ENCODE peak calls at places on chromosomes 2 and 18, in six cellular contexts. L is GM12878, H is stomach, Y is HepG2, D is ovary, M is A549. W is an unnamed sample. For H3K4me1, the result is how much of the 10 kb centered on the place peaks cover.

GRCh38 chr2:201883559-201883958 is 77.2 kb downstream of the CDK15 start:
- DNase-seq in Y (no peak), M (no peak), D (no peak), H (no peak), L (no peak), W (no peak)

GRCh38 chr2:41827354-41827971 is 220.4 kb upstream of the PKDCC start:
- DNase-seq in M (peak), H (no peak), D (no peak), L (no peak), Y (peak), W (no peak)

GRCh38 chr2:201254331-201254730 is 6.0 kb upstream of the CASP8 start:
- DNase-seq in H (peak), D (no peak), M (peak), L (no peak), Y (peak), W (peak)

GRCh38 chr2:127381762-127382161 is 6.0 kb downstream of the MAP3K2 start:
- DNase-seq in M (no peak), Y (no peak), L (no peak), H (no peak), D (no peak), W (no peak)

GRCh38 chr2:113831156-113831555 is 58.7 kb upstream of the ACTR3 start:
- DNase-seq in Y (no peak), H (no peak), D (no peak), M (peak), L (no peak), W (no peak)

GRCh38 chr2:185628985-185629384 is 109.6 kb upstream of the FSIP2 start:
- DNase-seq in Y (peak), M (peak), L (no peak), H (no peak), D (no peak), W (peak)

GRCh38 chr2:39730685-39731302 is 48.3 kb downstream of the THUMPD2 start:
- DNase-seq in H (no peak), M (peak), Y (peak), D (no peak), L (no peak), W (no peak)

GRCh38 chr2:33292981-33293586 is 183.4 kb upstream of the RASGRP3 start:
- DNase-seq in M (no peak), Y (no peak), H (no peak), L (no peak), D (peak), W (no peak)

GRCh38 chr2:240523451-240524281 is 34.1 kb downstream of the ANKMY1 start:
- DNase-seq in Y (no peak), L (no peak), D (no peak), M (no peak), H (no peak), W (no peak)

GRCh38 chr18:63162271-63163014 is 157.1 kb downstream of the BCL2 start:
- DNase-seq in Y (no peak), M (no peak), D (no peak), H (peak), L (peak), W (peak)

GRCh38 chr2:150465703-150466569 is 21.5 kb downstream of the RND3 start:
- DNase-seq in L (no peak), H (no peak), M (no peak), Y (no peak), D (no peak), W (no peak)

GRCh38 chr18:74257083-74257482 is 34.7 kb downstream of the CYB5A start:
- DNase-seq in H (no peak), M (no peak), Y (no peak), L (no peak), D (no peak), W (no peak)

GRCh38 chr2:138421315-138421970 is 80.1 kb upstream of the SPOPL start:
- DNase-seq in H (no peak), M (peak), D (no peak), Y (peak), L (no peak), W (no peak)

GRCh38 chr2:230335461-230335863 is 8.5 kb downstream of the SP140L start:
- DNase-seq in H (no peak), M (no peak), L (no peak), D (no peak), Y (no peak), W (no peak)

GRCh38 chr2:178190938-178191910 is 3.1 kb upstream of the OSBPL6 start:
- DNase-seq in M (peak), L (no peak), H (no peak), Y (no peak), D (no peak), W (no peak)

GRCh38 chr18:47930086-47930843 is at the start of gene SMAD2:
- DNase-seq in D (peak), L (no peak), M (peak), H (peak), Y (peak), W (peak)

GRCh38 chr2:10514743-10515142 is 66.6 kb upstream of the ODC1 start:
- DNase-seq in D (no peak), H (no peak), L (no peak), Y (no peak), M (peak), W (no peak)

GRCh38 chr2:32925976-32926707 is 20.6 kb upstream of the LTBP1 start:
- DNase-seq in H (no peak), L (no peak), Y (no peak), D (no peak), M (no peak), W (no peak)

GRCh38 chr2:107730898-107731297 is 95.8 kb upstream of the RGPD4 start:
- DNase-seq in M (no peak), L (no peak), H (no peak), D (no peak), Y (no peak), W (no peak)

GRCh38 chr2:101706819-101707177 is 9.3 kb downstream of the MAP4K4 start:
- DNase-seq in L (peak), Y (no peak), M (no peak), D (no peak), H (no peak), W (no peak)

GRCh38 chr2:71674158-71674807 is 220.9 kb downstream of the DYSF start:
- DNase-seq in L (no peak), D (no peak), H (no peak), Y (no peak), M (no peak), W (no peak)

GRCh38 chr18:36786686-36787085 is 42.1 kb downstream of the TPGS2 start:
- DNase-seq in D (peak), H (no peak), M (peak), Y (peak), L (no peak), W (peak)

GRCh38 chr2:142872900-142873724 is 4.4 kb upstream of the KYNU start:
- DNase-seq in H (no peak), D (no peak), L (no peak), Y (peak), M (peak), W (no peak)

GRCh38 chr18:50092250-50092780 is 102.6 kb downstream of the MYO5B start:
- DNase-seq in L (no peak), M (no peak), Y (no peak), H (no peak), D (no peak), W (peak)

GRCh38 chr2:66575625-66576371 is 140.9 kb downstream of the MEIS1 start:
- DNase-seq in M (no peak), H (no peak), L (no peak), D (peak), Y (no peak), W (no peak)

GRCh38 chr2:234597576-234597861 is 100.6 kb upstream of the ARL4C start:
- DNase-seq in M (no peak), D (no peak), Y (no peak), H (no peak), L (no peak), W (no peak)

GRCh38 chr2:133287709-133288108 is 280.6 kb downstream of the NCKAP5 start:
- DNase-seq in M (no peak), L (no peak), H (no peak), Y (no peak), D (no peak), W (no peak)
- H3K27ac ChIP-seq in M (no peak), L (no peak), H (no peak), Y (no peak), D (no peak), W (no peak)

DNA sequence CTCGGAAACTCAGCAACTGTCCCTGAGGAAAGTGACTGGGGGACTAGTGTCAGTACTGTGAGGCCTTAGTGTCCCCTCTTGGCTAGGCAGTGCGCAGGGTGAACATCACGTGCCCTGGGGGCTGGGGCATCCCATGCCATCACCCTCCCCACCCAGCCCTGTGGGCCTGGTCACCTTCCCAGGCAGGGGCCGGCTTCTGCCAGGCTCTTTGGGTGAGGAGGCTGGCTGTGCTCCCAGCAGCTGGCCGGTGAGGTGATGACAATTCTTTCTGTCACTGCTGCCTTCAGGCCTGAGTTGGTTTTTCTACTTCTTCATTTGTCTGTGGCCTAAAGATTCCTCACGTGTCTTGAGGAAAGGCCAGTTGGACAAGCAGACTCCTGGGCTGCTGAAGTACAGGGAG is 180.8 kb downstream of the KLHL29 start:
- DNase-seq in D (no peak), Y (no peak), M (no peak), L (no peak), H (no peak), W (no peak)
- H3K4me1 ChIP-seq in D (under half), Y (under half), M (under half), L (under half), H (under half), W (under half)

GRCh38 chr2:219707496-219708285 is 80.3 kb downstream of the SLC4A3 start:
- DNase-seq in H (no peak), M (no peak), L (no peak), Y (no peak), D (no peak), W (no peak)
- TF ChIP-seq EP300 in H (no peak), M (no peak), L (no peak), Y (no peak), D (no peak), W (no peak)

GRCh38 chr18:13810950-13811485 is 12.9 kb upstream of the MC5R start:
- DNase-seq in D (no peak), L (no peak), Y (no peak), H (no peak), M (no peak), W (no peak)
- H3K27ac ChIP-seq in D (no peak), L (no peak), Y (no peak), H (no peak), M (no peak), W (no peak)

GRCh38 chr2:64640153-64641044 is 13.3 kb downstream of the SERTAD2 start:
- DNase-seq in D (peak), M (no peak), L (no peak), H (no peak), Y (no peak), W (no peak)
- H3K4me1 ChIP-seq in D (under half), M (half or more), L (half or more), H (under half), Y (half or more), W (half or more)

GRCh38 chr18:59376351-59376935 is 17.4 kb upstream of the LMAN1 start:
- DNase-seq in Y (no peak), D (no peak), M (no peak), L (no peak), H (no peak), W (no peak)

GRCh38 chr18:59374112-59374511 is 15.0 kb upstream of the LMAN1 start:
- DNase-seq in Y (no peak), H (no peak), D (no peak), M (no peak), L (no peak), W (no peak)

GRCh38 chr18:59377938-59378337 is 18.9 kb upstream of the LMAN1 start:
- DNase-seq in Y (no peak), L (no peak), M (no peak), H (no peak), D (no peak), W (no peak)

GRCh38 chr18:59372975-59373374 is 13.9 kb upstream of the LMAN1 start:
- DNase-seq in D (no peak), H (no peak), Y (no peak), L (no peak), M (no peak), W (no peak)
- TF ChIP-seq EP300 in D (no peak), H (no peak), Y (no peak), L (no peak), M (no peak), W (no peak)

W was measured in transverse colon.